ENCODE peak calls at places on chromosomes 16 and 17, in four cellular contexts. One of them, this sample, is unnamed.
A peak's percentile ranks its signal among the peaks of the same experiment; 100 is the strongest.

GRCh38 chr17:7081341-7082062 is 1.5 kb upstream of the CLEC10A start:
- DNase-seq in progenitor cell of endocrine pancreas: no peak
- DNase-seq in neural crest cell: no peak
- DNase-seq in thoracic aorta: no peak
- DNase-seq in this sample: no peak

GRCh38 chr17:75632863-75633483 is at the start of gene SMIM5:
- DNase-seq in progenitor cell of endocrine pancreas: peak; percentile 81
- DNase-seq in neural crest cell: peak; percentile 94
- DNase-seq in thoracic aorta: peak; percentile 50
- DNase-seq in this sample: peak; percentile 93

GRCh38 chr17:15510361-15510760 is 42.9 kb upstream of the CDRT4 start:
- DNase-seq in progenitor cell of endocrine pancreas: no peak
- DNase-seq in neural crest cell: no peak
- DNase-seq in thoracic aorta: peak; percentile 28
- DNase-seq in this sample: no peak

GRCh38 chr16:66001432-66001831 is 365.1 kb upstream of the CDH5 start:
- DNase-seq in progenitor cell of endocrine pancreas: no peak
- DNase-seq in neural crest cell: no peak
- DNase-seq in thoracic aorta: no peak
- DNase-seq in this sample: no peak

GRCh38 chr16:78742501-78743283 is 643.2 kb downstream of the WWOX start:
- DNase-seq in progenitor cell of endocrine pancreas: no peak
- DNase-seq in neural crest cell: no peak
- DNase-seq in thoracic aorta: no peak
- DNase-seq in this sample: no peak

GRCh38 chr17:381941-382643 is 29.5 kb upstream of the RPH3AL start:
- DNase-seq in progenitor cell of endocrine pancreas: no peak
- DNase-seq in neural crest cell: no peak
- DNase-seq in thoracic aorta: no peak
- DNase-seq in this sample: peak; percentile 40

GRCh38 chr17:22507823-22508222 is 815.5 kb downstream of the KCNJ18 start:
- DNase-seq in progenitor cell of endocrine pancreas: no peak
- DNase-seq in neural crest cell: no peak
- DNase-seq in thoracic aorta: no peak
- DNase-seq in this sample: no peak

GRCh38 chr16:89410794-89411309 is 79.5 kb downstream of the ANKRD11 start:
- DNase-seq in progenitor cell of endocrine pancreas: no peak
- DNase-seq in neural crest cell: no peak
- DNase-seq in thoracic aorta: peak; percentile 31
- DNase-seq in this sample: peak; percentile 67

GRCh38 chr17:80891096-80892018 is 100.3 kb upstream of the CHMP6 start:
- DNase-seq in progenitor cell of endocrine pancreas: no peak
- DNase-seq in neural crest cell: no peak
- DNase-seq in thoracic aorta: peak; percentile 43
- DNase-seq in this sample: no peak

GRCh38 chr17:20961551-20961950 is 81.3 kb downstream of the USP22 start:
- DNase-seq in progenitor cell of endocrine pancreas: no peak
- DNase-seq in neural crest cell: no peak
- DNase-seq in thoracic aorta: no peak
- DNase-seq in this sample: no peak

GRCh38 chr17:58403312-58403711 is 14.0 kb downstream of the RNF43 start:
- DNase-seq in progenitor cell of endocrine pancreas: no peak
- DNase-seq in neural crest cell: no peak
- DNase-seq in thoracic aorta: no peak
- DNase-seq in this sample: no peak

GRCh38 chr17:72294487-72294893 is 173.7 kb downstream of the SOX9 start:
- DNase-seq in progenitor cell of endocrine pancreas: no peak
- DNase-seq in neural crest cell: no peak
- DNase-seq in thoracic aorta: no peak
- DNase-seq in this sample: no peak

GRCh38 chr16:87240211-87241134 is 76.7 kb downstream of the C16orf95 start:
- DNase-seq in progenitor cell of endocrine pancreas: no peak
- DNase-seq in neural crest cell: no peak
- DNase-seq in thoracic aorta: no peak
- DNase-seq in this sample: no peak

GRCh38 chr17:78935419-78936323 is 10.5 kb upstream of the TIMP2 start:
- DNase-seq in progenitor cell of endocrine pancreas: no peak
- DNase-seq in neural crest cell: no peak
- DNase-seq in thoracic aorta: peak; percentile 61
- DNase-seq in this sample: no peak

GRCh38 chr16:81521141-81521626 is 76.6 kb downstream of the CMIP start:
- DNase-seq in progenitor cell of endocrine pancreas: no peak
- DNase-seq in neural crest cell: no peak
- DNase-seq in thoracic aorta: no peak
- DNase-seq in this sample: peak; percentile 67

GRCh38 chr16:67156146-67156844 is 3.4 kb downstream of the TRADD start:
- DNase-seq in progenitor cell of endocrine pancreas: no peak
- DNase-seq in neural crest cell: no peak
- DNase-seq in thoracic aorta: no peak
- DNase-seq in this sample: no peak

GRCh38 chr16:7013990-7014389 is 318.7 kb upstream of the RBFOX1 start:
- DNase-seq in progenitor cell of endocrine pancreas: no peak
- DNase-seq in neural crest cell: no peak
- DNase-seq in thoracic aorta: no peak
- DNase-seq in this sample: no peak

GRCh38 chr16:85027349-85027967 is at the start of gene KIAA0513:
- DNase-seq in progenitor cell of endocrine pancreas: peak; percentile 97
- DNase-seq in neural crest cell: peak; percentile 96
- DNase-seq in thoracic aorta: peak; percentile 55
- DNase-seq in this sample: peak; percentile 98
- TF ChIP-seq CTCF in progenitor cell of endocrine pancreas: peak; percentile 12
- TF ChIP-seq CTCF in neural crest cell: peak; percentile 17
- TF ChIP-seq CTCF in thoracic aorta: no peak
- TF ChIP-seq CTCF in this sample: no peak

GRCh38 chr16:24670623-24671454 is 58.6 kb upstream of the TNRC6A start:
- DNase-seq in progenitor cell of endocrine pancreas: no peak
- DNase-seq in neural crest cell: peak; percentile 20
- DNase-seq in thoracic aorta: peak; percentile 60
- DNase-seq in this sample: peak; percentile 74

GRCh38 chr16:24674877-24675276 is 54.6 kb upstream of the TNRC6A start:
- DNase-seq in progenitor cell of endocrine pancreas: no peak
- DNase-seq in neural crest cell: no peak
- DNase-seq in thoracic aorta: no peak
- DNase-seq in this sample: no peak

GRCh38 chr16:24668481-24669001 is 60.9 kb upstream of the TNRC6A start:
- DNase-seq in progenitor cell of endocrine pancreas: no peak
- DNase-seq in neural crest cell: no peak
- DNase-seq in thoracic aorta: peak; percentile 16
- DNase-seq in this sample: no peak

GRCh38 chr16:24673155-24673554 is 56.3 kb upstream of the TNRC6A start:
- DNase-seq in progenitor cell of endocrine pancreas: no peak
- DNase-seq in neural crest cell: no peak
- DNase-seq in thoracic aorta: no peak
- DNase-seq in this sample: no peak

GRCh38 chr16:24671455-24671954 is 57.9 kb upstream of the TNRC6A start:
- DNase-seq in progenitor cell of endocrine pancreas: no peak
- DNase-seq in neural crest cell: no peak
- DNase-seq in thoracic aorta: no peak
- DNase-seq in this sample: no peak
- TF ChIP-seq CTCF in progenitor cell of endocrine pancreas: no peak
- TF ChIP-seq CTCF in neural crest cell: no peak
- TF ChIP-seq CTCF in thoracic aorta: peak; percentile 38
- TF ChIP-seq CTCF in this sample: peak; percentile 28

DNA sequence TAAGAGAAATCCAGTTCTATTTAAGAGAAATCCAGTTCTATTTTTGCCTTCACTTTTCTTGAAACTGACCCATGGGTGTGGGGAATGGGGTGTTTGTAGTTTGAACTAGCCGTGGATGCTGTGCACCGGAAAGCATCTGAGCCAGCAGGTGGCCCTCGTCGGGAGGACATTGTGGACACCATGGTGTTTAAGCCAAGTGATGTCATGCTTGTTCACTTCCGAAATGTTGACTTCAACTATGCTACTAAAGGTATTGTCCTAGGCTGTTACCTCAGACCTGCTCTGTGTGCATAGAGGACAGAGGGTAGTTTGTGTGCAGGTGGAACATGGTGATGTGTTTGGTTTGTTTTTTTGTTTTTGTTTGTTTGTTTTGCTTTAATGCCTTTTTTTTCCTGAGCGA is 3.3 kb downstream of the ATXN2L start:
- DNase-seq in progenitor cell of endocrine pancreas: no peak
- DNase-seq in neural crest cell: no peak
- DNase-seq in thoracic aorta: no peak
- DNase-seq in this sample: no peak
- TF ChIP-seq CTCF in progenitor cell of endocrine pancreas: no peak
- TF ChIP-seq CTCF in neural crest cell: no peak
- TF ChIP-seq CTCF in thoracic aorta: no peak
- TF ChIP-seq CTCF in this sample: no peak

GRCh38 chr16:1178295-1178910 is 25.5 kb downstream of the CACNA1H start:
- DNase-seq in progenitor cell of endocrine pancreas: no peak
- DNase-seq in neural crest cell: no peak
- DNase-seq in thoracic aorta: no peak
- DNase-seq in this sample: no peak

GRCh38 chr16:1183235-1183907 is 30.5 kb downstream of the CACNA1H start:
- DNase-seq in progenitor cell of endocrine pancreas: no peak
- DNase-seq in neural crest cell: peak; percentile 43
- DNase-seq in thoracic aorta: no peak
- DNase-seq in this sample: peak; percentile 89

GRCh38 chr16:1184156-1184868 is 31.4 kb downstream of the CACNA1H start:
- DNase-seq in progenitor cell of endocrine pancreas: no peak
- DNase-seq in neural crest cell: no peak
- DNase-seq in thoracic aorta: no peak
- DNase-seq in this sample: no peak

GRCh38 chr16:1181715-1182671 is 29.1 kb downstream of the CACNA1H start:
- DNase-seq in progenitor cell of endocrine pancreas: peak; percentile 39
- DNase-seq in neural crest cell: no peak
- DNase-seq in thoracic aorta: peak; percentile 61
- DNase-seq in this sample: no peak

DNA sequence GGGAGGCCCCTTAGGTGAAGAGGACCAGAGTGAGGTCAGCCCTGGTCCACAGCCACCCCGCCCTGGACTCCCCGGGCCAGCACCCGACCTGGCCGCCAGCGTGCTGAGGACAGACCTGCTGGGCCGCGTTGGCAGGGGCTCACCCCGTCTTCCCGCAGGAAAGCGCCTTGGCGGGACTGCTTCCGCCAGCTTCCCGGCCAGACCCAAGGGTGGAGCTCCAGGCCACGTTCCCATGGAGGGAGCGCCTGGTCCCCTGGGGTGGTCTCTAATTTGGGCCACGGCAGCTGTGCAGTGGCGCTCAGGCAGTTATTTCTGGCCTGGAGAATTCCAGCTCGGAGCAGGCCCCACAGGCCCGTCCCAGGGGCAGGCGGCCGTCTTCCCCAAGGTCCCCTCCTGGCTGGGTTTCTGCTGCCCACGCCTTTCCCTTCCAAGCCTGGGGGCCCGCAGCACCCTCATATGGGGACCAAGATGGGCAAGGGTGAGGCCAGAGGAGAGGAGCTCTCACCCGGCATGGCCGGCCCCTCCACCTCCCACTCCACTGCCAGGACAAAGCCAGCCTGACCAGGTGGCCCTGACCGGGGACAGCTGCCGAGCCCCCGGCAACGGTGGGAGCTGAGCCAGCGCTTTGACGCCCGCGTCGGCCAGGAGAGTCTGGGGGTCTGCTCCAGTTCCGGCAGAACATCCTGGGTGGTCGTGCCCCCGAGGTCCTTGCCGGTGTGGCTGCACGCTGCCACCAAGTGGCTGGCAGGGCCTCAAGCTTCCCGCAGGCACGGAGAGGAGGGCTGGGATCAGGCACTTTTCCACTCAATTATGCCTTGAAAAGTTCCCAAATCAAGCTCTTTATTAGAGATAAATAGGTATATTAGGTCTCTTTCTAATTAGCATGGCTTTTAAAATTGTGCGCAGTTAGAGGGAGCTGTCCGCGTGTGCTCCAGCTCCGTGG is 28.1 kb downstream of the CACNA1H start:
- DNase-seq in progenitor cell of endocrine pancreas: no peak
- DNase-seq in neural crest cell: no peak
- DNase-seq in thoracic aorta: no peak
- DNase-seq in this sample: peak; percentile 59
- TF ChIP-seq CTCF in progenitor cell of endocrine pancreas: peak; percentile 20
- TF ChIP-seq CTCF in neural crest cell: peak; percentile 14
- TF ChIP-seq CTCF in thoracic aorta: no peak
- TF ChIP-seq CTCF in this sample: no peak

GRCh38 chr17:77700165-77700881 is 258.2 kb upstream of the TNRC6C start:
- DNase-seq in progenitor cell of endocrine pancreas: no peak
- DNase-seq in neural crest cell: no peak
- DNase-seq in thoracic aorta: no peak
- DNase-seq in this sample: peak; percentile 69
- TF ChIP-seq CTCF in progenitor cell of endocrine pancreas: no peak
- TF ChIP-seq CTCF in neural crest cell: no peak
- TF ChIP-seq CTCF in thoracic aorta: no peak
- TF ChIP-seq CTCF in this sample: no peak

GRCh38 chr17:42191209-42191608 is 3.1 kb downstream of the GHDC start:
- DNase-seq in progenitor cell of endocrine pancreas: no peak
- DNase-seq in neural crest cell: no peak
- DNase-seq in thoracic aorta: no peak
- DNase-seq in this sample: no peak
- TF ChIP-seq CTCF in progenitor cell of endocrine pancreas: no peak
- TF ChIP-seq CTCF in neural crest cell: no peak
- TF ChIP-seq CTCF in thoracic aorta: no peak
- TF ChIP-seq CTCF in this sample: no peak